ENCODE peak calls at places on chromosomes 4 and X, in six cellular contexts. E, X, M, L, U and Y are unnamed samples.

GRCh38 chr4:74659576-74660411 is 134.5 kb downstream of the BTC start:
- DNase-seq in L (peak; percentile 99), U (no peak), E (peak; percentile 98), X (no peak), M (no peak), Y (peak; percentile 60)

GRCh38 chr4:180330521-180330920 is 1912.7 kb upstream of the TENM3 start:
- DNase-seq in U (no peak), E (no peak), M (no peak), L (peak; percentile 11), X (no peak), Y (no peak)

GRCh38 chr4:105765690-105766407 is 57.3 kb downstream of the GSTCD start:
- DNase-seq in X (no peak), U (no peak), E (peak; percentile 83), L (peak; percentile 94), M (no peak), Y (peak; percentile 45)

GRCh38 chr4:77854431-77855111 is 8.1 kb upstream of the MRPL1 start:
- DNase-seq in E (peak; percentile 87), U (no peak), L (no peak), M (no peak), X (no peak), Y (no peak)

GRCh38 chrX:63664083-63664482 is 120.9 kb downstream of the ARHGEF9 start:
- DNase-seq in L (peak; percentile 33), E (no peak), U (no peak), M (no peak), X (no peak), Y (no peak)

GRCh38 chr4:155208258-155209054 is at the start of gene NPY2R:
- DNase-seq in E (peak; percentile 4), L (no peak), U (peak; percentile 69), M (no peak), X (peak; percentile 50), Y (no peak)

GRCh38 chrX:141904262-141904661 is 568 bp downstream of the MAGEC1 start:
- DNase-seq in L (no peak), U (no peak), M (no peak), E (no peak), X (no peak), Y (no peak)

GRCh38 chrX:2351999-2352995 is 148.5 kb downstream of the DHRSX start:
- DNase-seq in U (no peak), X (no peak), M (no peak), E (peak; percentile 23), L (peak; percentile 99), Y (peak; percentile 95)

GRCh38 chrX:133897593-133898163 is 87.7 kb downstream of the GPC3 start:
- DNase-seq in X (no peak), E (no peak), U (no peak), L (no peak), M (no peak), Y (no peak)

GRCh38 chr4:142598132-142598531 is 248.0 kb downstream of the INPP4B start:
- DNase-seq in X (no peak), L (peak; percentile 10), E (no peak), M (no peak), U (no peak), Y (no peak)

GRCh38 chr4:152180369-152180768 is 355.5 kb downstream of the FBXW7 start:
- DNase-seq in M (no peak), E (no peak), X (no peak), L (no peak), U (no peak), Y (no peak)

GRCh38 chr4:26032142-26032541 is 118.1 kb downstream of the SMIM20 start:
- DNase-seq in X (no peak), M (no peak), E (no peak), U (no peak), L (peak; percentile 88), Y (no peak)

GRCh38 chr4:153296424-153296823 is 48.1 kb upstream of the MND1 start:
- DNase-seq in M (no peak), U (no peak), L (peak; percentile 84), E (no peak), X (no peak), Y (no peak)

GRCh38 chr4:79297479-79297878 is 28.4 kb downstream of the NAA11 start:
- DNase-seq in E (no peak), M (no peak), X (no peak), U (no peak), L (no peak), Y (no peak)

GRCh38 chr4:27009539-27009938 is 148.9 kb downstream of the STIM2 start:
- DNase-seq in U (no peak), E (peak; percentile 38), X (no peak), L (peak; percentile 84), M (no peak), Y (no peak)

GRCh38 chr4:8285976-8286718 is 16.6 kb downstream of the HTRA3 start:
- DNase-seq in X (peak; percentile 81), M (peak; percentile 79), U (no peak), E (no peak), L (no peak), Y (no peak)

GRCh38 chr4:8285143-8285975 is 15.8 kb downstream of the HTRA3 start:
- DNase-seq in E (no peak), X (peak; percentile 52), M (peak; percentile 34), L (no peak), U (no peak), Y (no peak)

GRCh38 chr4:8287606-8288280 is 18.2 kb downstream of the HTRA3 start:
- DNase-seq in X (peak; percentile 40), M (peak; percentile 7), U (no peak), L (no peak), E (no peak), Y (no peak)

GRCh38 chr4:8289151-8289750 is 19.7 kb downstream of the HTRA3 start:
- DNase-seq in L (no peak), E (no peak), M (no peak), U (no peak), X (no peak), Y (no peak)

DNA sequence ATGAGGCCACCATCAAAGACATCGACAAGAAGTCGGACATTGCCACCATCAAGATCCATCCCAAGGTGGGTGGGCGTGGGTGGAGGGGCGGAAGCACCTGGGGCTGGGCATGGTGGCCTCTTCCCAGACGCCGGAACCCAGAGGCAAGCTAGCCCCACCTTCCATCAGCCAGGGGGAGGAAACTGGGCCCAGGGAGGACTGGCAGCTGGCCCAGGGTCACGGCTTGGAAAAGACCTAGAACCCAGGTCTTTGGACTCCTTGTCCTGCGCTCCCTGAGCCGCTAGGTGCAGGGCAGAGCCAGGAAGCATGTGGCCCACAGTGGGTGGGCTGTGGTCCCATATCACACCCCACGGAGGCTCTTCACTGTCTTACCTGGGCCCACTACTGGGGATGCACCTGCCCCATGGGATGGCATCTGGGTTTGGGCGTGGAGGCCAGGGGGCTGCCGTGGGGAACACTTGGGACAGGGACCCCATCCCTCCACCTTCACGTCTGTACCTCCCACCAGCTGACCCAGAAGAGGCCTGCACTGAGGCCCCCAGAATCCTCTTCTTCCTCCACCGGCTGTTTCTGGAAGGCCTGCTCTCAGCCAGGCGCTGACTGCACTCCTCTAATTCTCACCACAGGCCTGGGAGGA is 17.3 kb downstream of the HTRA3 start:
- DNase-seq in L (no peak), U (no peak), M (no peak), X (peak; percentile 52), E (no peak), Y (no peak)
- H3K4me1 ChIP-seq in L (no peaks in the 10 kb centered on the region), U (no peaks in the 10 kb centered on the region), M (peaks cover 48% of the 10 kb centered on the region), X (peaks cover 3% of the 10 kb centered on the region), E (no peaks in the 10 kb centered on the region), Y (peaks cover 16% of the 10 kb centered on the region)

GRCh38 chrX:29435396-29435795 is 780.0 kb upstream of the MAGEB2 start:
- DNase-seq in L (peak; percentile 37), X (no peak), M (no peak), U (no peak), E (peak; percentile 1), Y (no peak)
- H3K36me3 ChIP-seq in L (no peaks in the 10 kb centered on the region), X (no peaks in the 10 kb centered on the region), M (no peaks in the 10 kb centered on the region), U (no peaks in the 10 kb centered on the region), E (no peaks in the 10 kb centered on the region), Y (no peaks in the 10 kb centered on the region)

GRCh38 chr4:3645711-3646221 is 113.5 kb upstream of the LRPAP1 start:
- DNase-seq in L (no peak), E (no peak), X (peak; percentile 40), U (no peak), M (no peak), Y (no peak)

GRCh38 chr4:3642056-3642630 is 109.9 kb upstream of the LRPAP1 start:
- DNase-seq in E (no peak), X (peak; percentile 34), L (no peak), M (no peak), U (no peak), Y (no peak)

GRCh38 chr4:3642806-3643517 is 110.7 kb upstream of the LRPAP1 start:
- DNase-seq in E (no peak), M (no peak), U (no peak), L (no peak), X (peak; percentile 22), Y (no peak)

GRCh38 chr4:3644849-3645627 is 112.8 kb upstream of the LRPAP1 start:
- DNase-seq in E (no peak), M (no peak), U (no peak), L (no peak), X (peak; percentile 51), Y (peak; percentile 63)

DNA sequence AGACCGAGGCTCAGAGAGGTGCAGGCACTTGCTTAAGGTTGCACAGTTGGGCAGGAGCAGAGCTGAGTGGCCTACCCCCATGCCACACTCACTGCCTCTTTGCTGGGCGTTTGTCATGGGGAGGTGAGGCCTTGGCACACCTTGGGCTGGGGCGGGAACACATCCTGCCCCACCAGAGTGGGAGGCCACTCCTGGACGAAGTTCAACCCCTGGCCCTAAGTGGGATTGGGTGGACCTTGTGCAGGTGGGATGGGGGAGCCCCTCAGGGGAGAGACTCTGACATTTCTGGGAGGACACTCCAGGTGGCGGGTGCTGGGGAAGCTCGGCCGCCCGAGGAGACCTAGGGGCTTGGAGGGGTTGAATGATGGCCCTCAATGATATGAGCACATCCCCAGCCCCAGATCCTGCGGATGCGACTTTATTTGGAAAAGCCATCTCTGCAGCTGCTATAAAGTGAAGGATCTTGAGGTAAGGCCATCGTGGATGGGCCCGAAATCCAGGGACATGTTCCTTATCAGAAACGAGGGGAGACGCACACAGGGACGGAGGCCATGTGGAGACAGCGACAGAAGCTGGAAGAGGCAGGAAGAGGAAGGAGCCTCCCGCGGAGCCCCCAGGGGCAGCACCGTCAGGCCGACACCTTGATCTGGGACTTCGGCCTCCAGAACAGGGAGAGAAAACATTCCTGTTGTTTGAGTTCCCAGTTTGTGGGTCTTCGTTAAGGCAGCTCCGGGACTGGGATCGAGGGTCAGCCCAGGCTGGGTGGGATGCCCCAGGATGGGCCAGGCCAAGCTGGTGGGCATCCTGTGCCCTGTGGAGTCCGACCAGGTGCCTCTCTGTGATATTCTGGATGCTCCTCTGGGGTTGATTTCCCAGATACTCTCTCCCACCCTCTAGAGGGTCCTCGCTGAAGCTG is 111.6 kb upstream of the LRPAP1 start:
- DNase-seq in E (no peak), L (no peak), U (no peak), X (peak; percentile 59), M (no peak), Y (no peak)
- H3K4me1 ChIP-seq in E (no peaks in the 10 kb centered on the region), L (no peaks in the 10 kb centered on the region), U (no peaks in the 10 kb centered on the region), X (peaks cover 3% of the 10 kb centered on the region), M (no peaks in the 10 kb centered on the region), Y (peaks cover 17% of the 10 kb centered on the region)

GRCh38 chr4:169144061-169144600 is 126.6 kb downstream of the SH3RF1 start:
- DNase-seq in X (no peak), M (no peak), E (no peak), L (no peak), U (no peak), Y (no peak)

GRCh38 chr4:169143335-169143734 is 127.4 kb downstream of the SH3RF1 start:
- DNase-seq in M (no peak), U (no peak), X (no peak), L (no peak), E (no peak), Y (no peak)

GRCh38 chr4:169150806-169151205 is 120.0 kb downstream of the SH3RF1 start:
- DNase-seq in M (no peak), L (peak; percentile 56), U (no peak), X (no peak), E (peak; percentile 19), Y (no peak)

GRCh38 chr4:169148851-169149250 is 121.9 kb downstream of the SH3RF1 start:
- DNase-seq in L (no peak), X (no peak), M (no peak), E (no peak), U (no peak), Y (no peak)

GRCh38 chr4:169147217-169147616 is 123.5 kb downstream of the SH3RF1 start:
- DNase-seq in M (no peak), X (no peak), E (peak; percentile 73), L (peak; percentile 34), U (no peak), Y (no peak)
- H3K36me3 ChIP-seq in M (peaks cover 3% of the 10 kb centered on the region), X (no peaks in the 10 kb centered on the region), E (peaks cover 2% of the 10 kb centered on the region), L (peaks cover 6% of the 10 kb centered on the region), U (peaks cover 23% of the 10 kb centered on the region), Y (no peaks in the 10 kb centered on the region)